ENCODE peak calls at places on chromosomes 13 and 19, in six cellular contexts. One of them, this sample, is unnamed.

GRCh38 chr19:12778020-12778904 is 2.9 kb upstream of the HOOK2 start:
- DNase-seq in sigmoid colon: peak
- DNase-seq in CD4-positive, alpha-beta T cell: no peak
- DNase-seq in AG04449: no peak
- DNase-seq in right atrium auricular region: peak
- DNase-seq in heart right ventricle: peak
- DNase-seq in this sample: peak

GRCh38 chr19:13869324-13869723 is 7.6 kb upstream of the NANOS3 start:
- DNase-seq in heart right ventricle: no peak
- DNase-seq in sigmoid colon: no peak
- DNase-seq in CD4-positive, alpha-beta T cell: no peak
- DNase-seq in AG04449: no peak
- DNase-seq in right atrium auricular region: no peak
- DNase-seq in this sample: no peak

GRCh38 chr13:31755803-31756212 is 16.5 kb downstream of the RXFP2 start:
- DNase-seq in heart right ventricle: no peak
- DNase-seq in sigmoid colon: no peak
- DNase-seq in right atrium auricular region: no peak
- DNase-seq in AG04449: no peak
- DNase-seq in CD4-positive, alpha-beta T cell: no peak
- DNase-seq in this sample: no peak

GRCh38 chr19:53394522-53394973 is 401 bp upstream of the ZNF765 start:
- DNase-seq in CD4-positive, alpha-beta T cell: peak
- DNase-seq in AG04449: no peak
- DNase-seq in heart right ventricle: peak
- DNase-seq in right atrium auricular region: peak
- DNase-seq in sigmoid colon: peak
- DNase-seq in this sample: no peak

GRCh38 chr19:45130888-45131615 is 29.7 kb downstream of the NKPD1 start:
- DNase-seq in AG04449: no peak
- DNase-seq in sigmoid colon: no peak
- DNase-seq in CD4-positive, alpha-beta T cell: no peak
- DNase-seq in right atrium auricular region: no peak
- DNase-seq in heart right ventricle: no peak
- DNase-seq in this sample: no peak

GRCh38 chr19:29529646-29530548 is 4.1 kb downstream of the VSTM2B start:
- DNase-seq in sigmoid colon: peak
- DNase-seq in AG04449: no peak
- DNase-seq in heart right ventricle: no peak
- DNase-seq in CD4-positive, alpha-beta T cell: no peak
- DNase-seq in right atrium auricular region: no peak
- DNase-seq in this sample: no peak

GRCh38 chr19:7928741-7929701 is 3.1 kb upstream of the CTXN1 start:
- DNase-seq in right atrium auricular region: no peak
- DNase-seq in AG04449: peak
- DNase-seq in heart right ventricle: no peak
- DNase-seq in sigmoid colon: peak
- DNase-seq in CD4-positive, alpha-beta T cell: peak
- DNase-seq in this sample: peak

GRCh38 chr13:49292742-49293498 is 45.2 kb downstream of the CDADC1 start:
- DNase-seq in AG04449: no peak
- DNase-seq in heart right ventricle: peak
- DNase-seq in CD4-positive, alpha-beta T cell: no peak
- DNase-seq in sigmoid colon: peak
- DNase-seq in right atrium auricular region: peak
- DNase-seq in this sample: peak

GRCh38 chr13:31967155-31967554 is 64.4 kb upstream of the FRY start:
- DNase-seq in right atrium auricular region: no peak
- DNase-seq in AG04449: no peak
- DNase-seq in CD4-positive, alpha-beta T cell: no peak
- DNase-seq in heart right ventricle: no peak
- DNase-seq in sigmoid colon: no peak
- DNase-seq in this sample: no peak

GRCh38 chr13:44906758-44907157 is 82.5 kb downstream of the NUFIP1 start:
- DNase-seq in heart right ventricle: no peak
- DNase-seq in CD4-positive, alpha-beta T cell: no peak
- DNase-seq in sigmoid colon: peak
- DNase-seq in right atrium auricular region: no peak
- DNase-seq in AG04449: no peak
- DNase-seq in this sample: no peak

GRCh38 chr13:101570410-101570809 is 117.9 kb downstream of the ITGBL1 start:
- DNase-seq in sigmoid colon: no peak
- DNase-seq in CD4-positive, alpha-beta T cell: no peak
- DNase-seq in heart right ventricle: no peak
- DNase-seq in AG04449: no peak
- DNase-seq in right atrium auricular region: no peak
- DNase-seq in this sample: no peak

GRCh38 chr19:42942187-42942789 is 5.3 kb upstream of the PSG7 start:
- DNase-seq in heart right ventricle: no peak
- DNase-seq in AG04449: no peak
- DNase-seq in CD4-positive, alpha-beta T cell: no peak
- DNase-seq in sigmoid colon: no peak
- DNase-seq in right atrium auricular region: no peak
- DNase-seq in this sample: no peak

GRCh38 chr19:51712461-51713081 is 11.2 kb downstream of the HAS1 start:
- DNase-seq in right atrium auricular region: no peak
- DNase-seq in CD4-positive, alpha-beta T cell: no peak
- DNase-seq in sigmoid colon: no peak
- DNase-seq in AG04449: no peak
- DNase-seq in heart right ventricle: no peak
- DNase-seq in this sample: no peak

GRCh38 chr13:36814465-36814864 is 4.6 kb upstream of the RFXAP start:
- DNase-seq in right atrium auricular region: no peak
- DNase-seq in sigmoid colon: no peak
- DNase-seq in CD4-positive, alpha-beta T cell: no peak
- DNase-seq in heart right ventricle: no peak
- DNase-seq in AG04449: no peak
- DNase-seq in this sample: no peak

GRCh38 chr19:43452517-43453045 is 12.8 kb downstream of the LYPD3 start:
- DNase-seq in heart right ventricle: no peak
- DNase-seq in sigmoid colon: no peak
- DNase-seq in CD4-positive, alpha-beta T cell: no peak
- DNase-seq in right atrium auricular region: no peak
- DNase-seq in AG04449: no peak
- DNase-seq in this sample: no peak

GRCh38 chr19:2154587-2155075 is 3.3 kb upstream of the AP3D1 start:
- DNase-seq in AG04449: no peak
- DNase-seq in heart right ventricle: no peak
- DNase-seq in sigmoid colon: no peak
- DNase-seq in right atrium auricular region: no peak
- DNase-seq in CD4-positive, alpha-beta T cell: no peak
- DNase-seq in this sample: no peak

GRCh38 chr13:102402292-102402691 is 444 bp upstream of the FGF14 start:
- DNase-seq in heart right ventricle: peak
- DNase-seq in right atrium auricular region: peak
- DNase-seq in sigmoid colon: peak
- DNase-seq in CD4-positive, alpha-beta T cell: no peak
- DNase-seq in AG04449: no peak
- DNase-seq in this sample: no peak

GRCh38 chr13:51782026-51782710 is 21.8 kb downstream of the DHRS12 start:
- DNase-seq in AG04449: no peak
- DNase-seq in sigmoid colon: no peak
- DNase-seq in right atrium auricular region: no peak
- DNase-seq in CD4-positive, alpha-beta T cell: no peak
- DNase-seq in heart right ventricle: no peak
- DNase-seq in this sample: no peak

GRCh38 chr13:74891610-74892009 is 590.4 kb downstream of the TBC1D4 start:
- DNase-seq in heart right ventricle: no peak
- DNase-seq in sigmoid colon: no peak
- DNase-seq in right atrium auricular region: no peak
- DNase-seq in CD4-positive, alpha-beta T cell: no peak
- DNase-seq in AG04449: no peak
- DNase-seq in this sample: no peak

GRCh38 chr19:39390460-39390758 is 497 bp downstream of the PAF1 start:
- DNase-seq in CD4-positive, alpha-beta T cell: peak
- DNase-seq in heart right ventricle: no peak
- DNase-seq in AG04449: no peak
- DNase-seq in sigmoid colon: peak
- DNase-seq in right atrium auricular region: no peak
- DNase-seq in this sample: no peak

GRCh38 chr13:48400820-48401219 is 12.1 kb downstream of the LPAR6 start:
- DNase-seq in right atrium auricular region: no peak
- DNase-seq in heart right ventricle: no peak
- DNase-seq in CD4-positive, alpha-beta T cell: no peak
- DNase-seq in AG04449: peak
- DNase-seq in sigmoid colon: no peak
- DNase-seq in this sample: no peak

GRCh38 chr19:37695144-37695899 is 24.2 kb downstream of the ZNF607 start:
- DNase-seq in heart right ventricle: no peak
- DNase-seq in AG04449: no peak
- DNase-seq in right atrium auricular region: no peak
- DNase-seq in CD4-positive, alpha-beta T cell: no peak
- DNase-seq in sigmoid colon: no peak
- DNase-seq in this sample: no peak

GRCh38 chr13:113001251-113002140 is 32.5 kb downstream of the MCF2L start:
- DNase-seq in heart right ventricle: no peak
- DNase-seq in CD4-positive, alpha-beta T cell: no peak
- DNase-seq in sigmoid colon: no peak
- DNase-seq in AG04449: no peak
- DNase-seq in right atrium auricular region: no peak
- DNase-seq in this sample: peak

GRCh38 chr13:97028441-97029299 is 34.4 kb upstream of the OXGR1 start:
- DNase-seq in AG04449: no peak
- DNase-seq in right atrium auricular region: peak
- DNase-seq in sigmoid colon: no peak
- DNase-seq in heart right ventricle: no peak
- DNase-seq in CD4-positive, alpha-beta T cell: peak
- DNase-seq in this sample: peak

GRCh38 chr19:48085904-48086864 is 24.4 kb downstream of the PLA2G4C start:
- DNase-seq in heart right ventricle: no peak
- DNase-seq in AG04449: no peak
- DNase-seq in right atrium auricular region: no peak
- DNase-seq in CD4-positive, alpha-beta T cell: no peak
- DNase-seq in sigmoid colon: no peak
- DNase-seq in this sample: no peak

GRCh38 chr13:110290811-110291210 is 16.1 kb downstream of the COL4A1 start:
- DNase-seq in CD4-positive, alpha-beta T cell: no peak
- DNase-seq in heart right ventricle: no peak
- DNase-seq in right atrium auricular region: no peak
- DNase-seq in AG04449: no peak
- DNase-seq in sigmoid colon: peak
- DNase-seq in this sample: no peak

GRCh38 chr19:46271488-46272197 is 25.2 kb upstream of the HIF3A start:
- DNase-seq in right atrium auricular region: no peak
- DNase-seq in heart right ventricle: no peak
- DNase-seq in sigmoid colon: no peak
- DNase-seq in AG04449: peak
- DNase-seq in CD4-positive, alpha-beta T cell: no peak
- DNase-seq in this sample: no peak

DNA sequence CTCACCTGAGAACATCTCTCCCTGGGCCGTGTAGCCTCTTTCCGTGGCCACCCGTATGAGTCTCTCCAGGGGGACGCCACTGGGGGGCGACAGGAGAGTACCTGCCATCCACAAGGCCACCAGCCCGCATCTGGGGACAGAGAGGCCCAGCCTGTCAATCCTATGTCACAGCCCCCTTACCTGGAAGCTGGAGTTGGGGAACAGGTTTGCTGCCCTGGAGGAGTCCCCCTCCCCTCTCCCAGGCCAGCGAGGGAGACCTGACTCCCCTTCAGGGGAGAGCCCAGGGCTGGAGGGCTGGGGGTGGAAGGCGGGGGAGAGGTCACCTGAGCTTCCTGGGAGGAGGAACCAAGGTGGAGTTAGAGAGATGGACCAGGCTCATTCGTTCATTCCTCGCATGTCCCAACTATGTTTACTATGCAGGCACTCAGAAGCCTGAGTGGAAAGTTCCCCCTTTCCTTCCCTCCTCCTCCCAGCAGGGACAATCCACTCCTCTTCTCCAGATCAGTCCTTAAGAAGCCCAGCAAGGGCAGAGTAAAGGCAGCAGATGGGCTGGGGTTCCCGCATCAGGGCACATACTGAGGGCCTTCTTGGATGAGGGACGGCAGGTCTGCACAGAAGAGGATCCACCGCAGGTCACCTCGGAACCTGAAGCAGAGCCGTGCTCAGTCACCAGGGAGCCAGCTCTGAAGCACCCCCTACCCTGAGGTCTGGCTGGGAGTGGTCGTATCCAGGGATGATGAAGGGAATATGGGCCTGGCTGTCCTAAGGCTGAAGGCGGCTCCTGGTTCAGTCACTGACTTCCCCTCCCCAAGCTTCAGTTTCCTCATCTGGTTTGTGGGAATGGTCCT is 5.5 kb downstream of the ACTMAP start:
- DNase-seq in CD4-positive, alpha-beta T cell: no peak
- DNase-seq in sigmoid colon: no peak
- DNase-seq in heart right ventricle: no peak
- DNase-seq in right atrium auricular region: no peak
- DNase-seq in AG04449: no peak
- DNase-seq in this sample: no peak
- TF ChIP-seq CTCF in CD4-positive, alpha-beta T cell: no peak
- TF ChIP-seq CTCF in sigmoid colon: no peak
- TF ChIP-seq CTCF in heart right ventricle: no peak
- TF ChIP-seq CTCF in right atrium auricular region: no peak
- TF ChIP-seq CTCF in AG04449: no peak
- TF ChIP-seq CTCF in this sample: no peak

GRCh38 chr19:34359140-34359953 is 5.6 kb upstream of the GPI start:
- DNase-seq in AG04449: peak
- DNase-seq in right atrium auricular region: peak
- DNase-seq in CD4-positive, alpha-beta T cell: peak
- DNase-seq in heart right ventricle: peak
- DNase-seq in sigmoid colon: peak
- DNase-seq in this sample: peak
- TF ChIP-seq CTCF in AG04449: peak
- TF ChIP-seq CTCF in right atrium auricular region: peak
- TF ChIP-seq CTCF in CD4-positive, alpha-beta T cell: peak
- TF ChIP-seq CTCF in heart right ventricle: peak
- TF ChIP-seq CTCF in sigmoid colon: no peak
- TF ChIP-seq CTCF in this sample: no peak

DNA sequence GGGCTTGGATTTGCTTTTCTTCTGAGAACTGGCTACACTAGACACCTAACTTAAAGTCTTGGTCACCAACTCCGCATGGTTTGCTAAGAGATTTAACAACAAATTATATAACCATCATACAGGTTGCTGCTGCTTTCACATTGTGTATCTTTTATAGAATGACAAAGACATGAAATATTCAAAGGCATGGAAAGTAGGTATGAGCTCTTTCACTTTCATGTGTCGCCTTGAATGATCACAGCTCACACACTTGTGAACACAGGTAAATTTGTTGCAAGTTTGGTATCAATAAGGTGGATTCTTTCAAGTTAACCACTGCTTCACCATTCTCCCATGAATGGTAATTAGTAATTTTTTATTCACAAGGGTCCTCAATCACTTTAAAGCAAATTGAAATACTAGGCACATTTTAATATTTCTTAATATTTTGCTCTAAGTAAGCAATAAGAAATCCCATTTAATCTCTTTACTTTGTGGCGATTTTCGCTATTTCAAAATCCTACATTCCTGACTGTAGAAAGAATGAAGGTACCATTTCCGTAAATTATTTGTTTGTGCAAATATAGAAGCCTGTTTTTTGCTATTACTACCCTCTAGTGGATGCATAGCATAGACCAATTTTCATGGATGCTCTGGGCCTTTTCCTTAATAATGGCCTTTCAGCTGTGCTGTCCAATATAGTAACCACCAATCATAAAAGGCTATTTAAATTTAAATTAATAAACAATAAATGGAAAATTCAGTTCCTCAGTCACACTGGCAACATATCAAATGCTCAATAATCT is 45.5 kb upstream of the FREM2 start:
- DNase-seq in right atrium auricular region: no peak
- DNase-seq in AG04449: no peak
- DNase-seq in heart right ventricle: no peak
- DNase-seq in CD4-positive, alpha-beta T cell: no peak
- DNase-seq in sigmoid colon: no peak
- DNase-seq in this sample: no peak
- TF ChIP-seq CTCF in right atrium auricular region: no peak
- TF ChIP-seq CTCF in AG04449: no peak
- TF ChIP-seq CTCF in heart right ventricle: no peak
- TF ChIP-seq CTCF in CD4-positive, alpha-beta T cell: no peak
- TF ChIP-seq CTCF in sigmoid colon: no peak
- TF ChIP-seq CTCF in this sample: no peak

GRCh38 chr19:488505-489417 is 7.5 kb upstream of the MADCAM1 start:
- DNase-seq in heart right ventricle: peak
- DNase-seq in sigmoid colon: peak
- DNase-seq in AG04449: no peak
- DNase-seq in right atrium auricular region: peak
- DNase-seq in CD4-positive, alpha-beta T cell: peak
- DNase-seq in this sample: peak
- TF ChIP-seq CTCF in heart right ventricle: no peak
- TF ChIP-seq CTCF in sigmoid colon: no peak
- TF ChIP-seq CTCF in AG04449: no peak
- TF ChIP-seq CTCF in right atrium auricular region: no peak
- TF ChIP-seq CTCF in CD4-positive, alpha-beta T cell: no peak
- TF ChIP-seq CTCF in this sample: no peak

This sample was measured in mesothelial cell of epicardium.